ENCODE peak calls at places on chromosomes 2 and 18, in nine cellular contexts. L is left ventricle myocardium inferior, Y is heart left ventricle, C is choroid plexus epithelial cell, O is AG04450, K is heart right ventricle, P is tibial artery, S is right lobe of liver, G is HL-60. Q is an unnamed sample.

GRCh38 chr18:383135-383534 is 115.3 kb upstream of the THOC1 start:
- DNase-seq in Y (no peak), C (no peak), P (no peak), S (no peak), L (no peak), O (no peak), G (no peak), K (no peak), Q (no peak)

GRCh38 chr2:197504000-197504399 is 3.8 kb downstream of the HSPE1 start:
- DNase-seq in O (no peak), K (no peak), G (no peak), S (no peak), P (no peak), Y (no peak), C (no peak), L (no peak), Q (no peak)

GRCh38 chr2:153519260-153519875 is 40.8 kb upstream of the RPRM start:
- DNase-seq in P (no peak), O (peak; percentile 2), Y (no peak), C (peak; percentile 56), S (no peak), G (no peak), L (no peak), K (peak; percentile 20), Q (peak; percentile 36)

GRCh38 chr2:105865222-105865913 is 120.7 kb downstream of the NCK2 start:
- DNase-seq in C (no peak), K (no peak), P (no peak), L (no peak), O (no peak), Y (no peak), S (no peak), G (no peak), Q (no peak)

GRCh38 chr2:105142239-105142638 is 99.3 kb upstream of the GPR45 start:
- DNase-seq in O (no peak), K (no peak), L (no peak), P (no peak), S (no peak), Y (no peak), C (no peak), G (no peak), Q (no peak)

GRCh38 chr2:239293450-239294430 is 107.1 kb downstream of the HDAC4 start:
- DNase-seq in K (no peak), C (no peak), P (peak; percentile 39), Y (no peak), S (no peak), L (no peak), G (no peak), O (no peak), Q (no peak)

GRCh38 chr18:13266208-13267100 is 47.9 kb downstream of the LDLRAD4 start:
- DNase-seq in O (no peak), K (peak; percentile 52), S (no peak), C (no peak), L (peak; percentile 55), G (no peak), P (peak; percentile 90), Y (peak; percentile 59), Q (peak; percentile 73)

GRCh38 chr18:33576999-33577687 is 876 bp upstream of the ASXL3 start:
- DNase-seq in P (no peak), O (no peak), L (no peak), C (no peak), S (no peak), G (no peak), Y (no peak), K (no peak), Q (no peak)

GRCh38 chr2:218194880-218195279 is 22.1 kb upstream of the ARPC2 start:
- DNase-seq in K (no peak), G (no peak), O (no peak), L (peak; percentile 19), P (no peak), C (no peak), S (no peak), Y (no peak), Q (no peak)

GRCh38 chr2:9423922-9424272 is 443 bp downstream of the CPSF3 start:
- DNase-seq in C (peak; percentile 57), K (no peak), S (no peak), G (no peak), P (no peak), O (no peak), L (no peak), Y (no peak), Q (no peak)

GRCh38 chr2:179270689-179271088 is 6.1 kb upstream of the SESTD1 start:
- DNase-seq in S (no peak), C (no peak), O (no peak), P (no peak), G (no peak), K (no peak), L (no peak), Y (no peak), Q (no peak)

GRCh38 chr2:142286618-142287017 is 155.8 kb upstream of the LRP1B start:
- DNase-seq in P (no peak), O (no peak), C (no peak), L (no peak), Y (no peak), G (no peak), S (no peak), K (no peak), Q (no peak)

GRCh38 chr2:201880620-201881381 is 74.5 kb downstream of the CDK15 start:
- DNase-seq in O (no peak), Y (no peak), P (peak; percentile 74), G (no peak), S (no peak), C (peak; percentile 48), L (no peak), K (no peak), Q (no peak)

GRCh38 chr2:19911799-19912509 is 10.2 kb upstream of the TTC32 start:
- DNase-seq in O (peak; percentile 33), L (no peak), C (peak; percentile 79), P (no peak), S (no peak), Y (no peak), K (no peak), G (no peak), Q (no peak)

GRCh38 chr2:96308248-96308647 is 2.9 kb upstream of the SNRNP200 start:
- DNase-seq in G (no peak), L (no peak), O (no peak), K (no peak), S (no peak), Y (no peak), P (no peak), C (no peak), Q (no peak)

GRCh38 chr2:102618452-102619413 is 620 bp upstream of the SLC9A2 start:
- DNase-seq in L (no peak), P (peak; percentile 59), Y (no peak), K (peak; percentile 5), O (no peak), C (peak; percentile 18), S (no peak), G (no peak), Q (peak; percentile 58)

GRCh38 chr2:73291461-73292315 is 1.7 kb downstream of the EGR4 start:
- DNase-seq in P (no peak), S (no peak), K (no peak), Y (no peak), G (no peak), O (no peak), C (no peak), L (no peak), Q (no peak)

GRCh38 chr18:37378616-37379015 is 187.0 kb downstream of the CELF4 start:
- DNase-seq in S (no peak), C (no peak), P (no peak), L (no peak), K (no peak), O (no peak), G (no peak), Y (no peak), Q (no peak)

GRCh38 chr2:170717599-170717963 is 2.4 kb downstream of the SP5 start:
- DNase-seq in G (no peak), L (no peak), C (no peak), P (no peak), K (no peak), Y (no peak), S (no peak), O (no peak), Q (no peak)
- H3K4me3 ChIP-seq in G (no peak overlapping the region), L (peak overlapping the region; percentile 70), C (no peak overlapping the region), P (peak overlapping the region; percentile 63), K (no peak overlapping the region), Y (peak overlapping the region; percentile 32), S (no peak overlapping the region), O (no peak overlapping the region), Q (no peak overlapping the region)

DNA sequence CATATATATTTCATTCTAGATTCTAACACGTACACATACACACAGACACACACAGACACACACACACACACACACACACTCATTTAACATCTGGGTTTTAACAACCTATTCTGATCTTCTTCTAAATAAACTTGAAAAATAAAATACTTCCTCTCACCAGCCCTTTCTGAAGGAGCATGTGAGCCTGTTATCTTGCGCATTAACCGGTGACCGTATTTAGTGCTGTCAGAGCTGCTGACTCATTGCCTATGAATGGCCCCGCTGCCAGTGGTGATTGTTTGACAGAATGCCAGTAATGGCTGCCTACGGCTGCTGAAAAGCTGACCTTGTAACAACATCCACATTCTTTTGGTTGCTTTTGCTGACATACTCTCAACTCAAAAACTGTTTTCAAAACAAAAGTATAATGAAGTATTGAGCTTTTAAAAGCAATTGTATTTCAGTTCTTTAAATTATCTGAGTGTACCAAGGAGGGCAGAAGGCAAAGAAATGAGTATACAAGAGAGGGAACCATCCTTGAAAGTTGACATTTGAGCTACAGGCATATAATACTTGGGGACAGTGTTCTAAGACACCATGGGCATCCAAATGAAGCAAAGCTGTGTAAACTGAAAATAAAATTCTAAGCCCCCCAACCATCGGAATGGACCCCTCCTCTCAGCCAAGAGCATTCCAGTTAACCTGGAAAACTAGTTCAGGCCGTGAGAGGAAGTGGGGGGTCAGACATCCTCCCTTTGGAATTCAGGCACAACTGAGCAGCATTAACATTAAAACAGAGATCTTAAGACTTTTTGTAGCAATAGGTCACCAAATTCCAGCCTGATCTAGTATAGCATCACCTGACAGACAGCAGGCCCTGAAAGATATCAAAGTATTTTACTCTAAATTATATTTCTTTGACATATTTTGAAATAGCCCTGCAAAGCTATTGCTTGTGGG is 50.2 kb upstream of the DTNA start:
- DNase-seq in S (peak; percentile 72), K (peak; percentile 85), Y (peak; percentile 82), O (peak; percentile 93), P (peak; percentile 93), C (peak; percentile 99), L (peak; percentile 73), G (peak; percentile 66), Q (peak; percentile 87)
- H3K4me3 ChIP-seq in S (no peak overlapping the region), K (no peak overlapping the region), Y (no peak overlapping the region), O (no peak overlapping the region), P (no peak overlapping the region), C (no peak overlapping the region), L (no peak overlapping the region), G (no peak overlapping the region), Q (peak overlapping the region; percentile 45)

DNA sequence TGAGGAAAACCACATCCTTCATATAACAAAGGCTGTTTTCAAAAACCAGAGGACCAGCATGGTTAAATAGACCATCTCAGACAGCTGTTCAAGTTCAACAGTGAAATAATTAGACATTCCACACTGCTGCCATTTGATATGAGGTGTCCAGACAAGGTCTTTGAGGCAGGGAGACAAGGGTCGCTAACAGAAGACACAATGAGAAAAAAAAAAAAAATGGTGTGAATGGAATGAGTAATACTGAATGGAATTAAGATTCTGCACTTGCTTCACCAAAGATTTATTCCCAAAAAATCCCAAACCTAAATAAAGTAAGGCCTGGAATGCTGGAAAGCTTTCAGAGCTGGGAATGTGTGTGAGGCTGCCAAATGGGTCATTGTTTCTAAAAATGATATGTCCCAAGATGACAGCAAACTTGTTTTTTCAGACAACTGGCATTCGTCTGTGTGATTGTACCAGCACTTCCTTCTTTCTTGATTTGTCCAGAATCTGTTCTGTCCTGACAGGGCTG is 85.3 kb upstream of the ITGA4 start:
- DNase-seq in Y (no peak), C (no peak), K (no peak), O (no peak), G (no peak), L (no peak), P (no peak), S (no peak), Q (no peak)
- H3K4me3 ChIP-seq in Y (no peak overlapping the region), C (no peak overlapping the region), K (no peak overlapping the region), O (no peak overlapping the region), G (no peak overlapping the region), L (no peak overlapping the region), P (no peak overlapping the region), S (no peak overlapping the region), Q (no peak overlapping the region)

GRCh38 chr2:109349555-109350430 is 220.8 kb downstream of the SH3RF3 start:
- DNase-seq in C (no peak), K (no peak), S (peak; percentile 31), G (no peak), O (no peak), L (no peak), P (no peak), Y (no peak), Q (no peak)
- H3K4me3 ChIP-seq in C (no peak overlapping the region), K (no peak overlapping the region), S (no peak overlapping the region), G (no peak overlapping the region), O (no peak overlapping the region), L (no peak overlapping the region), P (no peak overlapping the region), Y (no peak overlapping the region), Q (no peak overlapping the region)